ENCODE peak calls at places on chromosomes 1 and 21, in eight cellular contexts. A is cardiac fibroblast, T is uterus, D is KBM-7, U is kidney, L is osteocyte, O is NCI-H1092, X is dermis microvascular lymphatic vessel endothelial cell. F is an unnamed sample.

GRCh38 chr1:203077367-203077766 is 8.4 kb downstream of the MYOG start:
- DNase-seq in A (no peak), T (no peak), D (no peak), U (no peak), L (no peak), O (no peak), X (no peak), F (no peak)

GRCh38 chr1:209829716-209830115 is 1.9 kb downstream of the UTP25 start:
- DNase-seq in A (no peak), T (no peak), D (no peak), U (no peak), L (no peak), O (no peak), X (no peak), F (no peak)

GRCh38 chr1:45196863-45197262 is 9.5 kb downstream of the ZSWIM5 start:
- DNase-seq in A (no peak), T (no peak), D (no peak), U (no peak), L (no peak), O (no peak), X (no peak), F (no peak)

GRCh38 chr1:59505596-59506028 is 208.7 kb downstream of the FGGY start:
- DNase-seq in A (no peak), T (no peak), D (no peak), U (no peak), L (no peak), O (no peak), X (no peak), F (no peak)

GRCh38 chr1:165815725-165816124 is 11.7 kb upstream of the UCK2 start:
- DNase-seq in A (peak; percentile 33), T (no peak), D (no peak), U (no peak), L (no peak), O (no peak), X (no peak), F (no peak)

GRCh38 chr1:2441746-2442145 is 29.4 kb upstream of the PEX10 start:
- DNase-seq in A (no peak), T (no peak), D (no peak), U (no peak), L (no peak), O (no peak), X (no peak), F (no peak)

GRCh38 chr1:169078163-169078883 is 28.2 kb upstream of the ATP1B1 start:
- DNase-seq in A (no peak), T (no peak), D (no peak), U (no peak), L (no peak), O (peak; percentile 27), X (no peak), F (no peak)

GRCh38 chr1:24338447-24338846 is 19.3 kb downstream of the GRHL3 start:
- DNase-seq in A (no peak), T (no peak), D (no peak), U (peak; percentile 19), L (no peak), O (no peak), X (no peak), F (no peak)

GRCh38 chr1:27555700-27556424 is 48.1 kb downstream of the AHDC1 start:
- DNase-seq in A (peak; percentile 83), T (peak; percentile 73), D (peak; percentile 48), U (peak; percentile 90), L (peak; percentile 91), O (no peak), X (no peak), F (no peak)

GRCh38 chr1:189369612-189370011 is 1108.1 kb downstream of the BRINP3 start:
- DNase-seq in A (no peak), T (no peak), D (no peak), U (no peak), L (no peak), O (no peak), X (no peak), F (no peak)

GRCh38 chr1:162248854-162249535 is 127.7 kb downstream of the SPATA46 start:
- DNase-seq in A (no peak), T (no peak), D (no peak), U (no peak), L (no peak), O (no peak), X (peak; percentile 4), F (no peak)

GRCh38 chr1:41428736-41429640 is 55.5 kb downstream of the EDN2 start:
- DNase-seq in A (no peak), T (no peak), D (no peak), U (peak; percentile 28), L (no peak), O (no peak), X (no peak), F (no peak)

GRCh38 chr1:157135646-157136045 is 2.5 kb downstream of the ETV3 start:
- DNase-seq in A (no peak), T (no peak), D (no peak), U (no peak), L (no peak), O (no peak), X (no peak), F (no peak)

GRCh38 chr21:16534408-16535099 is 804.8 kb downstream of the USP25 start:
- DNase-seq in A (peak; percentile 97), T (peak; percentile 80), D (no peak), U (peak; percentile 76), L (no peak), O (peak; percentile 67), X (peak; percentile 78), F (no peak)

GRCh38 chr1:175152006-175152652 is 40.4 kb downstream of the KIAA0040 start:
- DNase-seq in A (peak; percentile 44), T (peak; percentile 51), D (peak; percentile 66), U (no peak), L (no peak), O (peak; percentile 54), X (peak; percentile 57), F (peak; percentile 41)

GRCh38 chr1:29474845-29475244 is 238.5 kb downstream of the PTPRU start:
- DNase-seq in A (no peak), T (no peak), D (no peak), U (no peak), L (no peak), O (no peak), X (no peak), F (no peak)

GRCh38 chr21:18443085-18443484 is 39.5 kb upstream of the TMPRSS15 start:
- DNase-seq in A (no peak), T (no peak), D (no peak), U (no peak), L (no peak), O (peak; percentile 78), X (no peak), F (peak; percentile 77)

GRCh38 chr1:24635195-24635843 is 7.8 kb upstream of the SRRM1 start:
- DNase-seq in A (peak; percentile 87), T (no peak), D (peak; percentile 61), U (no peak), L (no peak), O (peak; percentile 38), X (peak; percentile 74), F (peak; percentile 20)

GRCh38 chr1:5993553-5994510 is 1.6 kb upstream of the NPHP4 start:
- DNase-seq in A (no peak), T (no peak), D (peak; percentile 8), U (peak; percentile 72), L (no peak), O (no peak), X (no peak), F (no peak)

GRCh38 chr1:48018799-48019198 is 21.6 kb upstream of the TRABD2B start:
- DNase-seq in A (no peak), T (no peak), D (no peak), U (no peak), L (no peak), O (no peak), X (no peak), F (no peak)

GRCh38 chr1:223175032-223175431 is 32.0 kb upstream of the TLR5 start:
- DNase-seq in A (no peak), T (no peak), D (no peak), U (no peak), L (no peak), O (no peak), X (no peak), F (no peak)

GRCh38 chr1:64343105-64343960 is 126.6 kb upstream of the CACHD1 start:
- DNase-seq in A (peak; percentile 41), T (no peak), D (no peak), U (no peak), L (no peak), O (no peak), X (peak; percentile 69), F (no peak)

GRCh38 chr1:171188388-171189266 is 3.5 kb downstream of the FMO2 start:
- DNase-seq in A (peak; percentile 91), T (peak; percentile 25), D (peak; percentile 56), U (no peak), L (no peak), O (peak; percentile 14), X (peak; percentile 66), F (peak; percentile 34)

GRCh38 chr1:220880726-220881506 is 1.7 kb downstream of the HLX start:
- DNase-seq in A (peak; percentile 72), T (peak; percentile 42), D (peak; percentile 82), U (peak; percentile 84), L (no peak), O (no peak), X (no peak), F (no peak)

GRCh38 chr1:40653851-40654537 is 11.5 kb downstream of the RIMS3 start:
- DNase-seq in A (no peak), T (no peak), D (no peak), U (no peak), L (no peak), O (no peak), X (no peak), F (no peak)

GRCh38 chr21:38989745-38990423 is 184.2 kb downstream of the ETS2 start:
- DNase-seq in A (peak; percentile 93), T (peak; percentile 64), D (no peak), U (peak; percentile 85), L (no peak), O (peak; percentile 87), X (peak; percentile 73), F (peak; percentile 87)

GRCh38 chr1:39082140-39082799 is 56.1 kb downstream of the NDUFS5 start:
- DNase-seq in A (no peak), T (no peak), D (no peak), U (no peak), L (no peak), O (no peak), X (no peak), F (no peak)

GRCh38 chr1:21123287-21123961 is 53.3 kb downstream of the EIF4G3 start:
- DNase-seq in A (peak; percentile 26), T (no peak), D (peak; percentile 49), U (no peak), L (no peak), O (no peak), X (no peak), F (no peak)

GRCh38 chr21:45607021-45607921 is 36.3 kb upstream of the PCBP3 start:
- DNase-seq in A (peak; percentile 18), T (peak; percentile 1), D (no peak), U (peak; percentile 23), L (no peak), O (no peak), X (no peak), F (no peak)

GRCh38 chr1:196361112-196361714 is 247.0 kb downstream of the KCNT2 start:
- DNase-seq in A (peak; percentile 11), T (no peak), D (no peak), U (no peak), L (no peak), O (no peak), X (no peak), F (no peak)